ENCODE peak calls at places on chromosomes 2 and 18, in four cellular contexts. E, I, L and R are unnamed samples.
A peak's percentile ranks its signal among the peaks of the same experiment; 100 is the strongest.

GRCh38 chr2:113157108-113157896 is 16.5 kb upstream of the PSD4 start:
- DNase-seq in E (peak; percentile 56), I (peak; percentile 72), L (no peak), R (no peak)

GRCh38 chr2:171434671-171434980 is 600 bp downstream of the DCAF17 start:
- DNase-seq in E (peak; percentile 72), I (no peak), L (peak; percentile 76), R (no peak)

GRCh38 chr2:138846216-138846821 is 66.1 kb upstream of the NXPH2 start:
- DNase-seq in E (no peak), I (peak; percentile 40), L (peak; percentile 34), R (no peak)

GRCh38 chr2:100241236-100241635 is 81.1 kb downstream of the LONRF2 start:
- DNase-seq in E (no peak), I (no peak), L (no peak), R (no peak)

GRCh38 chr2:120669121-120669952 is 66.3 kb upstream of the GLI2 start:
- DNase-seq in E (peak; percentile 75), I (peak; percentile 36), L (peak; percentile 79), R (no peak)

GRCh38 chr2:204255068-204255467 is 290.2 kb upstream of the PARD3B start:
- DNase-seq in E (no peak), I (no peak), L (no peak), R (no peak)

GRCh38 chr2:143629344-143629743 is 500.1 kb downstream of the ARHGAP15 start:
- DNase-seq in E (no peak), I (no peak), L (no peak), R (no peak)

GRCh38 chr18:33812186-33812585 is 234.2 kb downstream of the ASXL3 start:
- DNase-seq in E (no peak), I (no peak), L (no peak), R (no peak)

GRCh38 chr2:19178175-19178574 is 180.2 kb downstream of the OSR1 start:
- DNase-seq in E (no peak), I (no peak), L (no peak), R (no peak)

GRCh38 chr2:88059979-88060906 is 4.7 kb upstream of the KRCC1 start:
- DNase-seq in E (peak; percentile 22), I (peak; percentile 67), L (peak; percentile 60), R (no peak)

GRCh38 chr2:176242211-176242610 is 27.0 kb upstream of the MTX2 start:
- DNase-seq in E (no peak), I (no peak), L (no peak), R (no peak)

GRCh38 chr2:176251928-176252327 is 17.3 kb upstream of the MTX2 start:
- DNase-seq in E (no peak), I (no peak), L (no peak), R (no peak)

GRCh38 chr2:176247859-176248258 is 21.4 kb upstream of the MTX2 start:
- DNase-seq in E (no peak), I (no peak), L (no peak), R (no peak)

GRCh38 chr2:176246324-176246723 is 22.9 kb upstream of the MTX2 start:
- DNase-seq in E (no peak), I (no peak), L (no peak), R (no peak)
- TF ChIP-seq NR2C2 in E (no peak), I (no peak), L (no peak), R (no peak)

DNA sequence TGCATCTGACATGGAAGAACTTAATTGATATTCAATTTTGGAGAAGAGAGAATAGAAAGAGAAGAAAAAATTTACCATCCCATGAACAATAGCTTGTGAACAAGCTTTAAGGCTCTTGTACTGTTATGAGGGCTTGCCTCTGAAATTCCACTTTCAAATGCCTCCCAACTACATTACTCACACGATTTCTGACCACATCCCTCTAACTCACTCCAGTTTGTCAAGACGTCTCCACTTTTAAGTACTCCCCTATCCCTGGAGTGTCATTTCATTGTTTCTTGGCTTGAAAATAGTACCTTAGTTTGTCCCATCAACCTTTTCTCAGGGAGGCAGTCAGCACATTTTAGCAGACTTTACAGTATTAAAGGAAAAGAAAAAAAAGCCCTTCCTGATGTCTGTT is 228.5 kb downstream of the ETAA1 start:
- DNase-seq in E (no peak), I (no peak), L (no peak), R (no peak)
- TF ChIP-seq CREM in E (no peak), I (no peak), L (no peak), R (no peak)

DNA sequence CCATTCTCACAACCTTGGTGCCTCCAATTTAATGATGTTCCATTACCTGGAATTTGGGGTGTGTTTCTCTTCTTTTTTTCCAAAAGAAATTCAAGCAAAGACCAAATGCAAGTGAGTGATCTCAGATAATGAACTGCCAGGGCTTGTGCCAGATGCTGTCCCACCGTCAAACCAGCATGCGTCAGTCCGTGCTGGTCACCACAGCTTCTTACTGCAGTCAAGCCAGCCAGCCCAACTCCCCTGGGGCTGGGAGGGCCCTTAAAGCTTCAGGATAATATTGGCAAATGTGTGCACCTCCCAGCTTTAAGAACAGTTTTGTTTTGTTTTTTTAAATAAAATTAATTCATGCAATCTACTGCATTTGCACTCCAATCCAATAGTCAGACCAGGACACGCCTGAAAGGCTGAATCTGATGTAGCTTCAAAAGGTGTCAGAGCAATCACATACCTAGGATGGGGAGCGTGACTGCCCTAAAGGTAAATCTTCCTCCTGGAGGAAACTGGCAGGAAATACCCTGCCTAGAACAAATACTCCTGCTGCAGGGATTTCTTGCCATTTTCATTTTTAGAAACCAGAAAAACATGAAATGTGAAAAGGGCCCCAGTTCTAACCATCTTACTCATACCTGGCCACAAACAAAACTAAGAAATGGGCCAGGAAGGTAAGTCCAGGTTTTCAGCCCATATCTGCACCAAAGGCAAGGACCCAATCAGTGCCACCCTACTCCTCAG is 26.9 kb upstream of the SP3 start:
- DNase-seq in E (no peak), I (no peak), L (no peak), R (no peak)
- TF ChIP-seq NR2C2 in E (no peak), I (no peak), L (no peak), R (no peak)

GRCh38 chr2:162086904-162087303 is 12.9 kb upstream of the DPP4 start:
- DNase-seq in E (no peak), I (no peak), L (no peak), R (no peak)
- TF ChIP-seq CREM in E (no peak), I (no peak), L (no peak), R (no peak)

GRCh38 chr2:195756218-195756941 is 99.4 kb downstream of the SLC39A10 start:
- DNase-seq in E (no peak), I (no peak), L (no peak), R (no peak)
- TF ChIP-seq NR2C2 in E (no peak), I (no peak), L (no peak), R (no peak)